ENCODE peak calls at places on chromosomes 4 and X, in ten cellular contexts. One of them, this sample, is unnamed. For H3K27me3, the result is how much of the 10 kb centered on the place peaks cover.

GRCh38 chrX:42269186-42269585 is 345.8 kb upstream of the CASK start:
- DNase-seq in right lobe of liver: no peak
- DNase-seq in ovary: no peak
- DNase-seq in PC-3: peak
- DNase-seq in WERI-Rb-1: no peak
- DNase-seq in transverse colon: no peak
- DNase-seq in left ventricle myocardium inferior: no peak
- DNase-seq in neural progenitor cell: no peak
- DNase-seq in hepatocyte: no peak
- DNase-seq in cardiac muscle cell: no peak
- DNase-seq in this sample: peak

GRCh38 chr4:130306566-130306965 is 1210.6 kb downstream of the C4orf33 start:
- DNase-seq in right lobe of liver: no peak
- DNase-seq in ovary: no peak
- DNase-seq in PC-3: no peak
- DNase-seq in WERI-Rb-1: peak
- DNase-seq in transverse colon: no peak
- DNase-seq in left ventricle myocardium inferior: no peak
- DNase-seq in neural progenitor cell: peak
- DNase-seq in hepatocyte: no peak
- DNase-seq in cardiac muscle cell: no peak
- DNase-seq in this sample: no peak

GRCh38 chr4:75724867-75725724 is 719 bp downstream of the USO1 start:
- DNase-seq in right lobe of liver: peak
- DNase-seq in ovary: peak
- DNase-seq in PC-3: peak
- DNase-seq in WERI-Rb-1: peak
- DNase-seq in transverse colon: peak
- DNase-seq in left ventricle myocardium inferior: peak
- DNase-seq in neural progenitor cell: peak
- DNase-seq in hepatocyte: peak
- DNase-seq in cardiac muscle cell: peak
- DNase-seq in this sample: peak

GRCh38 chr4:57184378-57185031 is 74.3 kb upstream of the IGFBP7 start:
- DNase-seq in right lobe of liver: no peak
- DNase-seq in ovary: no peak
- DNase-seq in PC-3: peak
- DNase-seq in WERI-Rb-1: peak
- DNase-seq in transverse colon: no peak
- DNase-seq in left ventricle myocardium inferior: no peak
- DNase-seq in neural progenitor cell: no peak
- DNase-seq in hepatocyte: no peak
- DNase-seq in cardiac muscle cell: no peak
- DNase-seq in this sample: no peak

GRCh38 chr4:91325495-91325894 is 978.3 kb upstream of the GRID2 start:
- DNase-seq in right lobe of liver: no peak
- DNase-seq in ovary: no peak
- DNase-seq in PC-3: peak
- DNase-seq in WERI-Rb-1: no peak
- DNase-seq in transverse colon: no peak
- DNase-seq in left ventricle myocardium inferior: no peak
- DNase-seq in neural progenitor cell: no peak
- DNase-seq in hepatocyte: peak
- DNase-seq in cardiac muscle cell: no peak
- DNase-seq in this sample: peak

GRCh38 chr4:37324526-37324925 is 80.0 kb downstream of the NWD2 start:
- DNase-seq in right lobe of liver: no peak
- DNase-seq in ovary: no peak
- DNase-seq in PC-3: no peak
- DNase-seq in WERI-Rb-1: no peak
- DNase-seq in transverse colon: no peak
- DNase-seq in left ventricle myocardium inferior: no peak
- DNase-seq in neural progenitor cell: no peak
- DNase-seq in hepatocyte: no peak
- DNase-seq in cardiac muscle cell: no peak
- DNase-seq in this sample: no peak

GRCh38 chrX:134244043-134244442 is 7.1 kb downstream of the CCDC160 start:
- DNase-seq in right lobe of liver: no peak
- DNase-seq in ovary: no peak
- DNase-seq in PC-3: peak
- DNase-seq in WERI-Rb-1: no peak
- DNase-seq in transverse colon: no peak
- DNase-seq in left ventricle myocardium inferior: no peak
- DNase-seq in neural progenitor cell: no peak
- DNase-seq in hepatocyte: no peak
- DNase-seq in cardiac muscle cell: no peak
- DNase-seq in this sample: peak

GRCh38 chr4:831483-831805 is 5.5 kb upstream of the CPLX1 start:
- DNase-seq in right lobe of liver: no peak
- DNase-seq in ovary: no peak
- DNase-seq in PC-3: no peak
- DNase-seq in WERI-Rb-1: no peak
- DNase-seq in transverse colon: no peak
- DNase-seq in left ventricle myocardium inferior: no peak
- DNase-seq in neural progenitor cell: no peak
- DNase-seq in hepatocyte: no peak
- DNase-seq in cardiac muscle cell: no peak
- DNase-seq in this sample: no peak

GRCh38 chr4:151226004-151226932 is 50.7 kb upstream of the PRSS48 start:
- DNase-seq in right lobe of liver: no peak
- DNase-seq in ovary: no peak
- DNase-seq in PC-3: peak
- DNase-seq in WERI-Rb-1: no peak
- DNase-seq in transverse colon: no peak
- DNase-seq in left ventricle myocardium inferior: no peak
- DNase-seq in neural progenitor cell: no peak
- DNase-seq in hepatocyte: peak
- DNase-seq in cardiac muscle cell: no peak
- DNase-seq in this sample: peak

DNA sequence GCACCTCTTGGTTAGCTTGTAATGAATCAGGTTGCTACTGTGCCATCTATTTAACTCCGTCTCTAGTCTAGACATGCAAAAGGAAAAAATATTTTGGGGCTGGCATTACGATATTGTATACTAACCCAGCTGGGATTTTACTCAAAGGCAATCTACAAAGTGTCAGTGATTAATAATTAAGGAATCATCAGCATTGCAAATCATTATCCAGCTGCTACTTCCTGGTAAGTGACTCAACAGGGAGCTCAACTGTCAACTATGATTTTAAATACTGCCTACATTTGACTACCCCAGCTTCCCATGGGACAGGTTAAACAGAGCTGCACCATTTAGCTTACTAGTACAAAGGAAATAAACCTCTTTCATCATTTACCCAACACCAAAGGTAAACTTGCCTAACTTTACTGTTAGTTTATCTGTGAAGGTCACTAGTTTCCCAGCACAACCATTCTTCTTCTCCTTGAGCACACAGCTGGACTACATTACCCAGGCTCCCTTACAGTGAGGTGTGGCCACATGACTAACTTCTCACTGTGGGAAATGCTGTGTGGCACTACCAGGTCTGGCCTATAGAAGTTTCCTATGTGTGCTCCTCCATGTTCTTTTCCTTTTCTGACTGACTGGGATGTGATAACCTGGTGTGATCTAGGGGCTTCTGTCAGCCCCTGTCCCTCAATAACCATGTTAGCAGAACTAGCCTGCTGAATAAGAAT is 21.0 kb upstream of the TRPC5OS start:
- DNase-seq in right lobe of liver: no peak
- DNase-seq in ovary: no peak
- DNase-seq in PC-3: no peak
- DNase-seq in WERI-Rb-1: peak
- DNase-seq in transverse colon: no peak
- DNase-seq in left ventricle myocardium inferior: no peak
- DNase-seq in neural progenitor cell: no peak
- DNase-seq in hepatocyte: peak
- DNase-seq in cardiac muscle cell: no peak
- DNase-seq in this sample: peak
- TF ChIP-seq CTCF in right lobe of liver: no peak
- TF ChIP-seq CTCF in ovary: no peak
- TF ChIP-seq CTCF in PC-3: no peak
- TF ChIP-seq CTCF in WERI-Rb-1: no peak
- TF ChIP-seq CTCF in transverse colon: no peak
- TF ChIP-seq CTCF in left ventricle myocardium inferior: no peak
- TF ChIP-seq CTCF in neural progenitor cell: no peak
- TF ChIP-seq CTCF in hepatocyte: no peak
- TF ChIP-seq CTCF in cardiac muscle cell: no peak
- TF ChIP-seq CTCF in this sample: no peak

GRCh38 chrX:10135561-10136399 is 21.0 kb upstream of the CLCN4 start:
- DNase-seq in right lobe of liver: no peak
- DNase-seq in ovary: no peak
- DNase-seq in PC-3: no peak
- DNase-seq in WERI-Rb-1: no peak
- DNase-seq in transverse colon: no peak
- DNase-seq in left ventricle myocardium inferior: no peak
- DNase-seq in neural progenitor cell: no peak
- DNase-seq in hepatocyte: no peak
- DNase-seq in cardiac muscle cell: no peak
- DNase-seq in this sample: no peak

GRCh38 chrX:10138726-10139125 is 18.0 kb upstream of the CLCN4 start:
- DNase-seq in right lobe of liver: no peak
- DNase-seq in ovary: no peak
- DNase-seq in PC-3: no peak
- DNase-seq in WERI-Rb-1: no peak
- DNase-seq in transverse colon: no peak
- DNase-seq in left ventricle myocardium inferior: no peak
- DNase-seq in neural progenitor cell: no peak
- DNase-seq in hepatocyte: no peak
- DNase-seq in cardiac muscle cell: no peak
- DNase-seq in this sample: no peak

GRCh38 chrX:10134921-10135320 is 21.9 kb upstream of the CLCN4 start:
- DNase-seq in right lobe of liver: no peak
- DNase-seq in ovary: no peak
- DNase-seq in PC-3: no peak
- DNase-seq in WERI-Rb-1: no peak
- DNase-seq in transverse colon: no peak
- DNase-seq in left ventricle myocardium inferior: no peak
- DNase-seq in neural progenitor cell: no peak
- DNase-seq in hepatocyte: no peak
- DNase-seq in cardiac muscle cell: no peak
- DNase-seq in this sample: no peak

GRCh38 chrX:10140264-10140663 is 16.5 kb upstream of the CLCN4 start:
- DNase-seq in right lobe of liver: no peak
- DNase-seq in ovary: no peak
- DNase-seq in PC-3: no peak
- DNase-seq in WERI-Rb-1: no peak
- DNase-seq in transverse colon: no peak
- DNase-seq in left ventricle myocardium inferior: no peak
- DNase-seq in neural progenitor cell: no peak
- DNase-seq in hepatocyte: no peak
- DNase-seq in cardiac muscle cell: no peak
- DNase-seq in this sample: no peak

DNA sequence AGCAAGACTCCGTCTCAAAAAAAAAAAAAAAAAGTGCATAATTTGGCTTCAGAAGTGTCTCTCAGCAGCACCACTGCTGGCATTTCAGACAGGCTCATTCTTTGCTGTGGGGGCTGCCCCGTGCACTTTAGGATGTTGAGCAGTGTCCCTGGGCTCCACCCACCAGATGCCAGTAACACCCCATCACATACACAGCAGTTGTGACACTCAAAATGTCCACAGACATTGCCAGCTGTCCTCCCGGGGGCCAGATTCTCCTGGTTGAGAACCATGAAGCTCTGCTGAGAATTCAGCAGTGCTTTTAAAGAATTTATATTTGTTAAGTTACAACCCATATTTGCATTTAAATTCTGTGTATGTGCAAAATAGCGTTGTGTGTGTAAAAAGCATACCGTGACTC is 19.3 kb upstream of the CLCN4 start:
- DNase-seq in right lobe of liver: no peak
- DNase-seq in ovary: no peak
- DNase-seq in PC-3: no peak
- DNase-seq in WERI-Rb-1: no peak
- DNase-seq in transverse colon: no peak
- DNase-seq in left ventricle myocardium inferior: no peak
- DNase-seq in neural progenitor cell: no peak
- DNase-seq in hepatocyte: no peak
- DNase-seq in cardiac muscle cell: no peak
- DNase-seq in this sample: no peak
- H3K4me3 ChIP-seq in right lobe of liver: no peak
- H3K4me3 ChIP-seq in ovary: no peak
- H3K4me3 ChIP-seq in PC-3: no peak
- H3K4me3 ChIP-seq in WERI-Rb-1: no peak
- H3K4me3 ChIP-seq in transverse colon: no peak
- H3K4me3 ChIP-seq in left ventricle myocardium inferior: no peak
- H3K4me3 ChIP-seq in neural progenitor cell: no peak
- H3K4me3 ChIP-seq in hepatocyte: no peak
- H3K4me3 ChIP-seq in cardiac muscle cell: no peak
- H3K4me3 ChIP-seq in this sample: no peak

DNA sequence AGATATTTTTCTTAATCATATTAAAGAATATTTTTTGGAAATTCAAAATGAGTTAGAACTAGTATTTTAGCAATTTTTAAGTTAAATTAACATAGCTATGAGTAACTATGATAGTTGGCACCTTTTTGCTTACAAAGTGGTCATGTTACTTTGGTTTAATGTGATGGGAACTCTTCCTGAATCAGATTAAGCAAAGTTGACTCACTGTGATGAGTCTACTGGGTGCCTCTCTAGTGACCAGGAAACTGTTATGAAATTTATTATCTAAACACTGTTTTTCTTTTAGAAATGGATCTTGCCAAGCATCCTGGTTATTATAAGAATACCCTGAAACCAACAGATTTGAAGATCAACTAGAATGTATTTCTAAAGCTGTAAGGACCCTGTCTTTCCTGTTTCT is 985.8 kb downstream of the TRAM1L1 start:
- DNase-seq in right lobe of liver: no peak
- DNase-seq in ovary: no peak
- DNase-seq in PC-3: peak
- DNase-seq in WERI-Rb-1: no peak
- DNase-seq in transverse colon: no peak
- DNase-seq in left ventricle myocardium inferior: no peak
- DNase-seq in neural progenitor cell: no peak
- DNase-seq in hepatocyte: no peak
- DNase-seq in cardiac muscle cell: no peak
- DNase-seq in this sample: peak
- H3K27me3 ChIP-seq in right lobe of liver: under half
- H3K27me3 ChIP-seq in ovary: under half
- H3K27me3 ChIP-seq in PC-3: under half
- H3K27me3 ChIP-seq in WERI-Rb-1: under half
- H3K27me3 ChIP-seq in transverse colon: under half
- H3K27me3 ChIP-seq in left ventricle myocardium inferior: under half
- H3K27me3 ChIP-seq in neural progenitor cell: under half
- H3K27me3 ChIP-seq in hepatocyte: under half
- H3K27me3 ChIP-seq in cardiac muscle cell: under half
- H3K27me3 ChIP-seq in this sample: under half

DNA sequence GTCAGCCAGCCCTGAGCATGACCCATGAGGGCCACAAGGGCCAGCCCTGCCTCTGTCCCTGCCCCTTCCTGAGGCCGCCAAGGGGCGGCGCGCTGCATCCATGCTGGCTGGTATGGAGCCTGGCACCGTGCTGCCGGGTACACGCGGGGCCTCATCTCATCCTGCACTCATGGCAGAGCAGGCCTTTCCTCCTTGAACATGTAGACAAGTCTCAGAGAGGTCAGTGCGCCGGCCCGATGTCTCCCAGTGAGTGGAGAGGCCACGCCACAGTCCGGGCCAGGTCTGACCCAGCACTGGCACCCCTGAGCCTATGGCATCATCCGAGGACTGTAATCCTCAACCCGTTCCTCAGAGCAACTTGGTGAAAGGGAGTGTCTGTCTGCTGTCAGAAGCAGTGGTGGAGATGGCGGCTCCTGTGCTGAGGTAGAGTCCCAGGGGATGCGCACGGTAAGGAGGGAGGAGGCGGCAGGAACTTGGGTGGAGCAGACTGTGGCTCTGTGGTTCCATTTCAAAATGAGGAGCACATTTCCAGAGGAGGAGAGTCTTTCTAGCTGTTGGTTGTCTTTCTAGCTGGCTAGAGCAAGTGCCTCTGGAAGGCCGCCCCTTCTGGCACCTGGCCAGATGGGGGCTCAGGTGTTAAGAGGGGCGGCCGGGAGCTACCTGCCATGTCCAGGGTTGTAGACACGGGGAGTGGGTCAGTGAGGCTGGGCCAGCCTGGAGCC is 32.8 kb downstream of the TRMT44 start:
- DNase-seq in right lobe of liver: no peak
- DNase-seq in ovary: peak
- DNase-seq in PC-3: no peak
- DNase-seq in WERI-Rb-1: no peak
- DNase-seq in transverse colon: no peak
- DNase-seq in left ventricle myocardium inferior: no peak
- DNase-seq in neural progenitor cell: no peak
- DNase-seq in hepatocyte: no peak
- DNase-seq in cardiac muscle cell: no peak
- DNase-seq in this sample: no peak
- TF ChIP-seq CTCF in right lobe of liver: no peak
- TF ChIP-seq CTCF in ovary: peak
- TF ChIP-seq CTCF in PC-3: no peak
- TF ChIP-seq CTCF in WERI-Rb-1: no peak
- TF ChIP-seq CTCF in transverse colon: no peak
- TF ChIP-seq CTCF in left ventricle myocardium inferior: no peak
- TF ChIP-seq CTCF in neural progenitor cell: no peak
- TF ChIP-seq CTCF in hepatocyte: peak
- TF ChIP-seq CTCF in cardiac muscle cell: peak
- TF ChIP-seq CTCF in this sample: no peak

This sample was measured in bronchial epithelial cell.